ENCODE peak calls at places on chromosomes 3 and 15, in seven cellular contexts. V, R, C, Y, O, Q and A are unnamed samples. For H3K4me1, the result is how much of the 10 kb centered on the place peaks cover.

GRCh38 chr3:44414517-44415090 is 62.9 kb downstream of the ZNF445 start:
- DNase-seq in O (no peak), Q (no peak), R (no peak), V (no peak), Y (no peak), C (no peak), A (no peak)

GRCh38 chr3:2713923-2714322 is 396.3 kb downstream of the IL5RA start:
- DNase-seq in Y (no peak), C (no peak), Q (no peak), R (no peak), O (no peak), V (no peak), A (no peak)

GRCh38 chr3:190130700-190131099 is 10.0 kb upstream of the P3H2 start:
- DNase-seq in V (no peak), Q (no peak), C (no peak), R (no peak), Y (no peak), O (no peak), A (no peak)

GRCh38 chr15:96321422-96322391 is 8.8 kb upstream of the NR2F2 start:
- DNase-seq in V (peak), Y (peak), R (no peak), C (no peak), O (no peak), Q (peak), A (peak)

GRCh38 chr3:118525096-118525495 is 509.6 kb downstream of the IGSF11 start:
- DNase-seq in C (no peak), Q (no peak), V (no peak), R (no peak), O (no peak), Y (no peak), A (no peak)

GRCh38 chr3:194474675-194475074 is 12.1 kb downstream of the ATP13A3 start:
- DNase-seq in C (no peak), O (no peak), Q (no peak), R (no peak), Y (no peak), V (no peak), A (no peak)

GRCh38 chr15:83571820-83572707 is 81.9 kb upstream of the ADAMTSL3 start:
- DNase-seq in C (no peak), V (no peak), O (peak), Q (peak), R (no peak), Y (no peak), A (no peak)

GRCh38 chr15:32636410-32636809 is 5.1 kb upstream of the SCG5 start:
- DNase-seq in C (no peak), Y (no peak), O (no peak), Q (no peak), V (no peak), R (no peak), A (no peak)

GRCh38 chr15:53522878-53523455 is 236.5 kb downstream of the WDR72 start:
- DNase-seq in C (no peak), R (no peak), Q (peak), V (peak), O (no peak), Y (peak), A (peak)

GRCh38 chr3:197181751-197182150 is 116.7 kb downstream of the DLG1 start:
- DNase-seq in C (no peak), V (peak), R (no peak), O (peak), Y (peak), Q (no peak), A (peak)

GRCh38 chr3:153138267-153139210 is 23.5 kb upstream of the RAP2B start:
- DNase-seq in V (peak), Y (peak), Q (no peak), C (no peak), R (no peak), O (peak), A (peak)

GRCh38 chr15:69035205-69035917 is 20.9 kb downstream of the NOX5 start:
- DNase-seq in C (no peak), O (peak), Y (no peak), V (no peak), R (no peak), Q (peak), A (no peak)

GRCh38 chr3:94862703-94863102 is 799.8 kb downstream of the NSUN3 start:
- DNase-seq in C (no peak), Y (no peak), Q (peak), R (no peak), O (peak), V (no peak), A (peak)

GRCh38 chr3:13062647-13063046 is 10.6 kb downstream of the IQSEC1 start:
- DNase-seq in O (no peak), Y (no peak), Q (no peak), C (no peak), R (no peak), V (no peak), A (peak)

GRCh38 chr15:41416162-41416741 is 643 bp upstream of the RTF1 start:
- DNase-seq in O (no peak), R (no peak), Y (no peak), C (no peak), Q (no peak), V (no peak), A (no peak)

GRCh38 chr3:39138804-39139415 is 14.5 kb downstream of the CSRNP1 start:
- DNase-seq in Y (no peak), R (no peak), O (no peak), C (no peak), V (peak), Q (no peak), A (no peak)

GRCh38 chr3:29514912-29515311 is 234.0 kb downstream of the RBMS3 start:
- DNase-seq in Y (no peak), O (no peak), C (no peak), V (no peak), R (no peak), Q (no peak), A (no peak)

GRCh38 chr15:27028836-27029482 is 58.0 kb downstream of the GABRG3 start:
- DNase-seq in O (no peak), R (no peak), Y (no peak), Q (peak), V (no peak), C (no peak), A (no peak)

GRCh38 chr3:29693863-29694262 is 413.0 kb downstream of the RBMS3 start:
- DNase-seq in V (no peak), Q (peak), R (no peak), O (peak), C (no peak), Y (peak), A (no peak)

GRCh38 chr15:63556736-63557135 is 40.5 kb upstream of the FBXL22 start:
- DNase-seq in C (no peak), R (no peak), O (no peak), Y (no peak), Q (no peak), V (no peak), A (no peak)

GRCh38 chr3:34106879-34107278 is 308.4 kb downstream of the PDCD6IP start:
- DNase-seq in Q (peak), O (peak), R (no peak), C (no peak), V (no peak), Y (peak), A (no peak)

GRCh38 chr3:108096506-108097325 is 5.9 kb upstream of the CD47 start:
- DNase-seq in V (no peak), C (no peak), O (no peak), Q (no peak), Y (no peak), R (no peak), A (no peak)

GRCh38 chr3:159634414-159634813 is 354.2 kb upstream of the IL12A start:
- DNase-seq in R (no peak), V (no peak), Q (no peak), C (no peak), Y (no peak), O (peak), A (no peak)

GRCh38 chr3:84984429-84984828 is 25.6 kb downstream of the CADM2 start:
- DNase-seq in Y (no peak), V (no peak), C (no peak), Q (peak), O (no peak), R (no peak), A (no peak)

GRCh38 chr3:197501496-197501878 is 54.3 kb downstream of the BDH1 start:
- DNase-seq in Q (no peak), V (no peak), Y (no peak), C (no peak), R (no peak), O (peak), A (no peak)

GRCh38 chr3:41304603-41305002 is 105.3 kb downstream of the CTNNB1 start:
- DNase-seq in O (peak), V (peak), C (no peak), Y (no peak), R (no peak), Q (no peak), A (peak)

GRCh38 chr3:89571707-89572106 is 464.3 kb downstream of the EPHA3 start:
- DNase-seq in Y (no peak), V (peak), R (no peak), Q (no peak), C (no peak), O (no peak), A (no peak)

GRCh38 chr3:44234674-44235268 is 6.9 kb upstream of the TOPAZ1 start:
- DNase-seq in R (no peak), Q (no peak), O (no peak), V (no peak), C (no peak), Y (no peak), A (no peak)

GRCh38 chr15:71106802-71107500 is 8.3 kb upstream of the THSD4 start:
- DNase-seq in C (no peak), R (no peak), V (no peak), Q (no peak), Y (no peak), O (no peak), A (no peak)

GRCh38 chr15:64774556-64775523 is 549 bp downstream of the RBPMS2 start:
- DNase-seq in Q (peak), V (peak), R (no peak), Y (peak), O (peak), C (no peak), A (no peak)

GRCh38 chr3:136161516-136161915 is 34.6 kb downstream of the MSL2 start:
- DNase-seq in O (no peak), V (no peak), R (no peak), C (no peak), Q (no peak), Y (no peak), A (no peak)

GRCh38 chr15:39358441-39359041 is 222.3 kb upstream of the THBS1 start:
- DNase-seq in Q (no peak), V (peak), Y (peak), R (no peak), O (no peak), C (no peak), A (no peak)

GRCh38 chr15:64305261-64305660 is 50.7 kb downstream of the CSNK1G1 start:
- DNase-seq in R (no peak), C (no peak), Q (peak), O (no peak), Y (no peak), V (no peak), A (no peak)

GRCh38 chr15:52717924-52718323 is 38.7 kb upstream of the ATOSA start:
- DNase-seq in O (no peak), R (no peak), V (no peak), Q (peak), Y (no peak), C (no peak), A (no peak)

GRCh38 chr3:187367561-187368103 is 553 bp upstream of the RTP4 start:
- DNase-seq in O (no peak), Q (no peak), Y (no peak), R (no peak), V (no peak), C (peak), A (no peak)

GRCh38 chr3:48990636-48991421 is 788 bp downstream of the P4HTM start:
- DNase-seq in Y (peak), V (no peak), O (peak), C (no peak), Q (peak), R (peak), A (peak)

GRCh38 chr3:108724101-108724500 is 33.1 kb downstream of the RETNLB start:
- DNase-seq in Q (no peak), V (no peak), Y (no peak), O (no peak), R (no peak), C (no peak), A (no peak)

GRCh38 chr3:179026636-179027035 is 45.0 kb downstream of the ZMAT3 start:
- DNase-seq in Y (no peak), Q (no peak), C (no peak), V (no peak), O (no peak), R (no peak), A (no peak)

GRCh38 chr3:4219227-4219568 is 84.0 kb upstream of the SETMAR start:
- DNase-seq in Q (no peak), O (no peak), Y (no peak), V (no peak), C (no peak), R (no peak), A (no peak)
- H3K4me1 ChIP-seq in Q (under half), O (under half), Y (under half), V (under half), C (under half), R (under half), A (under half)

GRCh38 chr3:130255442-130255841 is 90.0 kb upstream of the COL6A5 start:
- DNase-seq in O (no peak), R (no peak), Q (no peak), Y (no peak), C (no peak), V (no peak), A (no peak)

GRCh38 chr3:130250982-130251381 is 94.5 kb upstream of the COL6A5 start:
- DNase-seq in C (no peak), V (no peak), R (no peak), Y (no peak), O (no peak), Q (no peak), A (no peak)
- H3K4me1 ChIP-seq in C (under half), V (under half), R (under half), Y (under half), O (under half), Q (under half), A (under half)

GRCh38 chr3:105401691-105402149 is 35.0 kb downstream of the ALCAM start:
- DNase-seq in C (no peak), Y (no peak), V (no peak), R (no peak), O (peak), Q (no peak), A (no peak)
- H3K4me1 ChIP-seq in C (under half), Y (under half), V (under half), R (under half), O (half or more), Q (under half), A (under half)

GRCh38 chr3:31821118-31821517 is 159.9 kb downstream of the OSBPL10 start:
- DNase-seq in Q (no peak), V (no peak), Y (no peak), R (no peak), C (no peak), O (no peak), A (no peak)
- H3K4me1 ChIP-seq in Q (under half), V (under half), Y (under half), R (under half), C (under half), O (under half), A (under half)

GRCh38 chr3:114902691-114903101 is 244.4 kb downstream of the ZBTB20 start:
- DNase-seq in O (peak), C (no peak), Y (no peak), Q (peak), V (no peak), R (no peak), A (no peak)
- H3K4me1 ChIP-seq in O (under half), C (under half), Y (half or more), Q (under half), V (under half), R (under half), A (under half)

GRCh38 chr3:177931346-177931745 is 604.9 kb upstream of the KCNMB2 start:
- DNase-seq in R (no peak), Q (no peak), O (no peak), Y (no peak), V (no peak), C (no peak), A (no peak)

GRCh38 chr3:177932750-177933660 is 603.2 kb upstream of the KCNMB2 start:
- DNase-seq in R (no peak), O (no peak), V (no peak), Y (no peak), Q (no peak), C (no peak), A (no peak)

GRCh38 chr3:177932346-177932745 is 603.9 kb upstream of the KCNMB2 start:
- DNase-seq in C (no peak), Q (no peak), R (no peak), O (no peak), V (no peak), Y (no peak), A (no peak)

GRCh38 chr3:177929310-177929709 is 606.9 kb upstream of the KCNMB2 start:
- DNase-seq in Y (no peak), R (no peak), O (no peak), C (no peak), V (no peak), Q (no peak), A (no peak)

DNA sequence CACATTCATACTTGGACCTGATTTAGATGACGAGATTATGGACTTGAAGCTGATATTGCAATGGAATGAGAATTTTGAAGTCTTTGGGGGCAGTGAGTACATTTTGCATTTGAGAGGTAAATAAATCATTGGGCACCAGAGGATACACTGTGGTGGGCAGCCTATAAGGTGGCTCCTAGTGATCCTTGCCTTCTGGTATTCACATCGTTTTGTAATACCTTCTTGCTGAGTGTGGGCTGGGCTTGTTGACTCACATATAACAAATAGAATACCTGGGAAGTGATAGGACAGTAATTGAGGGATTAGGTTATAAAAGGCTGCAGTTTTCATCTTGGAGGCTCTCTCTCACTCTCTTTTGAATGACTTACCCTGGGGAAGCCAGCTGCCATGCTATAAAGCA is 605.5 kb upstream of the KCNMB2 start:
- DNase-seq in C (no peak), V (no peak), Q (no peak), R (no peak), O (peak), Y (no peak), A (no peak)
- H3K4me1 ChIP-seq in C (under half), V (under half), Q (under half), R (under half), O (half or more), Y (under half), A (half or more)

DNA sequence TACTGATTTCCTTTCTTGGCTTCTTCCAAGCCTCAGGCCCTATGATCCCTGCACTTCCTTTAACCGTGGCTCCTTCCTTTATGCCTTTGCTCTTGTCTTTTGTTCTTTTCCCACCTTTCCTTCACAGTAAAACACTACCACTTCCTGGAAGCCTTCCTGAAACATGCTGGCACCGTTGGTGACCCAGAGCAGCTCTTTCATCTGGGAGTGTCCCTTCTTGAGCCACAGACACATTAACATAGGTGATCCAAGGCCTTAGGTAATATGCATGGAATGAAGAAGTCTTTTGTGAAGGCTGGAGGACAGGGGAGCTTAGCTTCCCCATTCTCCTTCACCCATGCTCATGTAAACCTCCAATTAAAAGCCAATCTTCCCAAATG is 39.4 kb downstream of the AMOTL2 start:
- DNase-seq in Q (no peak), V (no peak), O (no peak), C (no peak), Y (no peak), R (no peak), A (no peak)
- H3K4me1 ChIP-seq in Q (under half), V (half or more), O (half or more), C (under half), Y (under half), R (under half), A (under half)

GRCh38 chr15:66399276-66399675 is 12.6 kb downstream of the MAP2K1 start:
- DNase-seq in Q (no peak), V (no peak), R (no peak), C (no peak), O (no peak), Y (no peak), A (no peak)
- H3K4me1 ChIP-seq in Q (under half), V (under half), R (under half), C (half or more), O (under half), Y (under half), A (under half)

GRCh38 chr15:73927476-73928240 is 1.4 kb downstream of the LOXL1 start:
- DNase-seq in O (peak), Q (peak), V (peak), R (peak), C (peak), Y (peak), A (peak)
- H3K4me1 ChIP-seq in O (under half), Q (under half), V (half or more), R (half or more), C (under half), Y (half or more), A (under half)

GRCh38 chr15:90033448-90033847 is 32.3 kb downstream of the ZNF710 start:
- DNase-seq in Y (no peak), Q (no peak), V (no peak), O (no peak), R (no peak), C (no peak), A (no peak)
- H3K4me1 ChIP-seq in Y (half or more), Q (under half), V (half or more), O (under half), R (under half), C (half or more), A (under half)